ENCODE peak calls at places on chromosomes 7 and 10, in nine cellular contexts. K is PC-3, A is A549, E is prostate gland, D is OCI-LY7, V is sigmoid colon, J is body of pancreas, Y is uterus, B is fibroblast of lung. P is an unnamed sample.

GRCh38 chr7:12431886-12432285 is 28.2 kb upstream of the VWDE start:
- DNase-seq in B (no peak), Y (no peak), V (no peak), D (no peak), K (peak; percentile 33), A (no peak), J (no peak), E (no peak), P (no peak)

GRCh38 chr7:111210996-111211395 is 120.1 kb downstream of the LRRN3 start:
- DNase-seq in K (peak; percentile 53), E (no peak), V (no peak), A (no peak), Y (no peak), B (peak; percentile 62), D (no peak), J (no peak), P (no peak)

GRCh38 chr7:158587425-158588084 is at the start of gene PTPRN2:
- DNase-seq in B (peak; percentile 40), Y (peak; percentile 57), J (peak; percentile 68), D (no peak), A (peak; percentile 58), K (peak; percentile 41), E (peak; percentile 66), V (peak; percentile 70), P (peak; percentile 72)

GRCh38 chr7:106246941-106247826 is 37.6 kb downstream of the NAMPT start:
- DNase-seq in D (no peak), B (no peak), E (no peak), J (no peak), K (no peak), Y (no peak), A (no peak), V (no peak), P (no peak)

GRCh38 chr7:127844165-127844564 is 187.1 kb downstream of the LRRC4 start:
- DNase-seq in A (no peak), Y (no peak), V (no peak), D (no peak), B (no peak), E (no peak), K (no peak), J (no peak), P (no peak)

GRCh38 chr10:130221456-130222375 is 85.5 kb downstream of the GLRX3 start:
- DNase-seq in K (no peak), J (no peak), D (no peak), E (no peak), V (peak; percentile 33), A (no peak), Y (no peak), B (no peak), P (no peak)

GRCh38 chr7:87628780-87629569 is 777 bp downstream of the RUNDC3B start:
- DNase-seq in E (peak; percentile 9), A (no peak), V (peak; percentile 64), J (peak; percentile 30), Y (no peak), K (no peak), D (no peak), B (peak; percentile 15), P (peak; percentile 73)

GRCh38 chr10:131727612-131728011 is 173.2 kb upstream of the PPP2R2D start:
- DNase-seq in J (no peak), K (no peak), E (no peak), B (no peak), D (no peak), V (peak; percentile 36), Y (no peak), A (no peak), P (no peak)

GRCh38 chr10:132832186-132832983 is 46.4 kb upstream of the NKX6-2 start:
- DNase-seq in A (no peak), B (no peak), D (no peak), E (no peak), V (peak; percentile 49), Y (no peak), K (no peak), J (no peak), P (no peak)

DNA sequence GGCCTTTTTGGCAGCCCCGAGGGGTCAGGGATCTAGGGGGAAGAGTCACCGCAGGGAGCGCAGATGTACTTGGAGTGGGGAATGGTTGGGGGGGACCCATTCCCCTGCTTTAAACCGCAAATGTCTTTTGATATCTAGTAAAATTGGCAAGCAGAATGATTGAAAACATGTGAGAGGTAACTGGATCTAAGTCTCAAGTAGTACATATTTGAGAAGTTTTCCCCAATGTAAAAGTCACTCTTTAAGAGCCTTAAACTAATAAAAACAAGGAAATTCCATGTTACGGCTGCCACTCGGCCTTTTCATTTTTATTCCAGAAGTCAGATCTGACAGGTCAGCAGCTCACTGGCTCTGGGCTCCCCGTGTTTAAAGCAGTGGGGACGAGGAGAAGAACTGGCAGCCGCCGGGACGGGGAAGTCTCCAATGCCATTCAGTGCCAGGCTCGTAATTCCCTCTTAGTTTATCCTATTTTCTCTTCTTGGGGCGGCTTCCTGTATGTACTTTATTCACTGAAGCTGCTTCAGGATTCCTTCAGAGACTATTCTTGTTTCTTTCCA is 80.7 kb downstream of the CUX1 start:
- DNase-seq in Y (no peak), A (no peak), D (no peak), B (no peak), K (no peak), J (no peak), V (peak; percentile 86), E (peak; percentile 76), P (no peak)
- H3K27ac ChIP-seq in Y (peak overlapping the region; percentile 90), A (peak overlapping the region; percentile 43), D (peak overlapping the region; percentile 12), B (no peak overlapping the region), K (no peak overlapping the region), J (no peak overlapping the region), V (no peak overlapping the region), E (peak overlapping the region; percentile 77), P (peak overlapping the region; percentile 56)

GRCh38 chr10:113692271-113692670 is 12.6 kb downstream of the CASP7 start:
- DNase-seq in E (no peak), Y (no peak), B (no peak), A (no peak), J (no peak), D (no peak), V (no peak), K (no peak), P (no peak)
- H3K4me1 ChIP-seq in E (no peaks in the 10 kb centered on the region), Y (no peaks in the 10 kb centered on the region), B (no peaks in the 10 kb centered on the region), A (no peaks in the 10 kb centered on the region), J (no peaks in the 10 kb centered on the region), D (no peaks in the 10 kb centered on the region), V (no peaks in the 10 kb centered on the region), K (no peaks in the 10 kb centered on the region), P (no peaks in the 10 kb centered on the region)

GRCh38 chr10:88070080-88070880 is 206.9 kb downstream of the PTEN start:
- DNase-seq in D (peak; percentile 71), E (no peak), B (peak; percentile 30), V (no peak), A (no peak), K (no peak), J (no peak), Y (no peak), P (no peak)
- H3K4me3 ChIP-seq in D (peak overlapping the region; percentile 36), E (no peak overlapping the region), B (no peak overlapping the region), V (no peak overlapping the region), A (no peak overlapping the region), K (no peak overlapping the region), J (no peak overlapping the region), Y (no peak overlapping the region), P (no peak overlapping the region)

DNA sequence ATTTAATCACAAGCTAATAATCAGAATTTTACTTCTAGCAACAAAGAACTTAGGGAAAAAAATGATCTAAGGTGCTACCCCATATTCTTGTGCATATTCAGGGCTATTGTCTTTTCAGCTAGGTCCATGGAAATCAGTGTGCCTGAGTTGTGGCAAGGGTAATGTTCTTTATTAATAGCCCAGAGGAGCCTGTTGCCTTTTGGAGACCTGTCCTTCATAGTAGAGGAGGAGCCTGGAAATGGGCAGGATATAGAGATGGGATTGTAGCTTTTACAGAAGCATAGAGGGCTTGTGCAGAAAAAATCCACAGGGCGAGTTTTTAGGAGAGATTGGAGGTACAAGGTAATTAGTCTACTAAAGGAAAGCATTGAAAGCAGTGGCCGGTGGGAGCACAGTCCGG is 38.9 kb downstream of the AGK start:
- DNase-seq in K (no peak), A (no peak), V (no peak), D (no peak), J (no peak), Y (no peak), B (no peak), E (no peak), P (no peak)
- H3K27ac ChIP-seq in K (no peak overlapping the region), A (peak overlapping the region; percentile 16), V (no peak overlapping the region), D (no peak overlapping the region), J (no peak overlapping the region), Y (no peak overlapping the region), B (no peak overlapping the region), E (no peak overlapping the region), P (no peak overlapping the region)

GRCh38 chr7:28136885-28137284 is 43.7 kb downstream of the JAZF1 start:
- DNase-seq in B (no peak), V (no peak), J (no peak), K (no peak), Y (no peak), A (no peak), E (no peak), D (no peak), P (no peak)
- H3K4me1 ChIP-seq in B (no peaks in the 10 kb centered on the region), V (peaks cover 65% of the 10 kb centered on the region), J (peaks cover 10% of the 10 kb centered on the region), K (peaks cover 6% of the 10 kb centered on the region), Y (peaks cover 37% of the 10 kb centered on the region), A (no peaks in the 10 kb centered on the region), E (no peaks in the 10 kb centered on the region), D (no peaks in the 10 kb centered on the region), P (no peaks in the 10 kb centered on the region)

DNA sequence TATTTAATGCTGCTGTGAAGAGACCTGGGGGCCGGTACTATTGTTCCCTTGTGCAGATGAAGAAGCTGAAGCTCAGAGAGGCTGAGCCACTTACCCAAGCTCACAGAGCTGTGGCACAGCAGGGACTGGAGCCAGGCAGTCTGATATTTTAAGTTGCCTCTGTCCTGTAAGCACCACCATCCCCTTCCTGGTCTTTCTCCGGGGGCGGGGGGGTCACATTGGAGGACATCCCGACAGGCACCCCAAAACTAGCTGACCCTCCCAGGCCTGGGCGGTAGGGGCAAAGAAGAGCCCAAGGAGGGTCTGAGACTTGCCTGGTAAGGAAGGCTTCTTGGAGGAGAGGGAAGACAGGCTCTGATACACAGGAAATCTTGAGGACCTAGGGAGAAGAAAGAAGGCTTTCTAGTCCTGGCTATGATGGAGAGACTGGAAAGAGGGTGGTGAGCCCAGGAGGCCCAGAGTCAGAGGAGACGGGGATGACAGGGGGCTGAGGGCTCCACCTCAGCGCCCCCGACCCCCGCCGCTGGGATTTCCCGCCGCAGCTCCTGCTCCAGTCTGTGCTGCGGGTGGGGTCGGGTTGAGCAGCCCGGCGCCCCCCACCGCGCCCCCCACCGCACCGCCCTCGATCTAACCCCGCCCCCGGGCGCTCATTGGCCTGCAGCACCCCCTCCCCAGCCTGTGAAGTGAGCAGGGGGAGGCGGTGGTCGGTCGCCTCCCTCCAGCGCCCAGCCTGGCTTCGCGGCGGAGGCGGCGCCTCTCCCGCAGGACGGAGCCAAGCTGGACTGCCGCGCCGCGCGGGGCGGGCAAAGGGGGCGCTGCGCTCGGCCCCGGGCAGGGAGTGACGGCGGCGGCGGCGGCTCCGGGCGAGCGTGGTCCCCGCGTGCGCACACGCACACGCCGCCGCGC is at the start of gene ADCYAP1R1:
- DNase-seq in K (no peak), E (no peak), A (no peak), V (peak; percentile 82), D (no peak), B (no peak), Y (peak; percentile 72), J (no peak), P (no peak)
- H3K4me3 ChIP-seq in K (no peak within 1 kb of the TSS), E (peak within 1 kb of the TSS; percentile 32), A (peak within 1 kb of the TSS; percentile 49), V (peak within 1 kb of the TSS; percentile 46), D (no peak within 1 kb of the TSS), B (no peak within 1 kb of the TSS), Y (peak within 1 kb of the TSS; percentile 24), J (no peak within 1 kb of the TSS), P (peak within 1 kb of the TSS; percentile 19)

GRCh38 chr7:44087914-44088838 is 5.8 kb upstream of the POLM start:
- DNase-seq in K (peak; percentile 52), A (no peak), Y (peak; percentile 81), E (no peak), D (no peak), V (peak; percentile 86), J (no peak), B (peak; percentile 89), P (no peak)
- H3K27ac ChIP-seq in K (peak overlapping the region; percentile 76), A (peak overlapping the region; percentile 44), Y (peak overlapping the region; percentile 76), E (peak overlapping the region; percentile 57), D (no peak overlapping the region), V (peak overlapping the region; percentile 84), J (no peak overlapping the region), B (peak overlapping the region; percentile 95), P (peak overlapping the region; percentile 81)